ENCODE peak calls at places on chromosomes 11 and 22, in ten cellular contexts. L is left ventricle myocardium superior; S is ELR; G is RPMI8226; Z is GM19239; Q is pancreas; X is SJCRH30; J is B cell; W is AG04450; D is effector memory CD4-positive, alpha-beta T cell. U is an unnamed sample.

GRCh38 chr11:44528581-44528980 is 36.9 kb upstream of the CD82 start:
- DNase-seq in L (no peak), S (no peak), G (no peak), Z (no peak), Q (no peak), X (no peak), J (no peak), W (no peak), D (no peak), U (no peak)

GRCh38 chr11:1707751-1708150 is 10.8 kb downstream of the KRTAP5-6 start:
- DNase-seq in L (no peak), S (no peak), G (no peak), Z (no peak), Q (no peak), X (no peak), J (no peak), W (no peak), D (no peak), U (no peak)

GRCh38 chr11:1929621-1930447 is 10.3 kb downstream of the TNNT3 start:
- DNase-seq in L (peak), S (no peak), G (no peak), Z (no peak), Q (no peak), X (no peak), J (no peak), W (no peak), D (no peak), U (no peak)

GRCh38 chr11:17219016-17219415 is 11.2 kb upstream of the PIK3C2A start:
- DNase-seq in L (no peak), S (peak), G (no peak), Z (no peak), Q (no peak), X (no peak), J (no peak), W (no peak), D (no peak), U (no peak)

GRCh38 chr22:46829140-46829891 is 66.9 kb downstream of the TBC1D22A start:
- DNase-seq in L (no peak), S (peak), G (no peak), Z (no peak), Q (no peak), X (no peak), J (no peak), W (peak), D (no peak), U (peak)

GRCh38 chr11:108221981-108222685 is at the start of gene NPAT:
- DNase-seq in L (no peak), S (no peak), G (no peak), Z (no peak), Q (no peak), X (no peak), J (peak), W (no peak), D (peak), U (no peak)

GRCh38 chr11:71286701-71287643 is 34.6 kb upstream of the SHANK2 start:
- DNase-seq in L (no peak), S (peak), G (no peak), Z (no peak), Q (peak), X (no peak), J (no peak), W (peak), D (no peak), U (no peak)

GRCh38 chr11:44389963-44390605 is 80.1 kb upstream of the ALX4 start:
- DNase-seq in L (no peak), S (no peak), G (no peak), Z (no peak), Q (no peak), X (no peak), J (no peak), W (no peak), D (no peak), U (no peak)

GRCh38 chr22:27461470-27461869 is 340.1 kb downstream of the MN1 start:
- DNase-seq in L (no peak), S (peak), G (no peak), Z (no peak), Q (no peak), X (peak), J (no peak), W (peak), D (no peak), U (peak)

GRCh38 chr11:34426766-34427170 is 12.0 kb upstream of the CAT start:
- DNase-seq in L (no peak), S (no peak), G (no peak), Z (no peak), Q (no peak), X (no peak), J (no peak), W (peak), D (no peak), U (no peak)

GRCh38 chr11:18617688-18618340 is 16.3 kb downstream of the SPTY2D1 start:
- DNase-seq in L (no peak), S (no peak), G (no peak), Z (no peak), Q (no peak), X (no peak), J (no peak), W (no peak), D (peak), U (no peak)

GRCh38 chr22:41256254-41256897 is 15.6 kb upstream of the CHADL start:
- DNase-seq in L (no peak), S (peak), G (no peak), Z (no peak), Q (no peak), X (no peak), J (no peak), W (peak), D (no peak), U (no peak)

GRCh38 chr11:304915-305833 is 2.4 kb upstream of the IFITM2 start:
- DNase-seq in L (peak), S (peak), G (peak), Z (peak), Q (no peak), X (no peak), J (peak), W (peak), D (no peak), U (peak)

GRCh38 chr11:69422645-69423044 is 58.8 kb upstream of the LINC01488 start:
- DNase-seq in L (peak), S (no peak), G (no peak), Z (no peak), Q (no peak), X (no peak), J (no peak), W (no peak), D (no peak), U (no peak)

GRCh38 chr11:82831364-82831763 is 68.9 kb downstream of the PRCP start:
- DNase-seq in L (no peak), S (no peak), G (no peak), Z (no peak), Q (no peak), X (no peak), J (no peak), W (no peak), D (no peak), U (no peak)

GRCh38 chr22:37259540-37260029 is 15.5 kb upstream of the RAC2 start:
- DNase-seq in L (peak), S (peak), G (peak), Z (no peak), Q (no peak), X (no peak), J (no peak), W (no peak), D (no peak), U (peak)

GRCh38 chr11:24406389-24406788 is 90.5 kb upstream of the LUZP2 start:
- DNase-seq in L (no peak), S (no peak), G (no peak), Z (no peak), Q (no peak), X (no peak), J (no peak), W (no peak), D (no peak), U (peak)

GRCh38 chr11:123470862-123471261 is 40.8 kb downstream of the GRAMD1B start:
- DNase-seq in L (no peak), S (no peak), G (no peak), Z (no peak), Q (no peak), X (no peak), J (no peak), W (no peak), D (no peak), U (no peak)

U was measured in mesendoderm.